ENCODE peak calls at places on chromosomes 7 and 10, in four cellular contexts. U is A549, K is transverse colon, A is ovary. F is an unnamed sample.

GRCh38 chr7:159136846-159137245 is 7.8 kb downstream of the VIPR2 start:
- DNase-seq in U (no peak), K (no peak), A (peak; percentile 19), F (peak; percentile 15)

GRCh38 chr10:104920476-104920875 is 279.4 kb downstream of the SORCS3 start:
- DNase-seq in U (no peak), K (no peak), A (no peak), F (no peak)

GRCh38 chr10:127619550-127619949 is 70.4 kb downstream of the NPS start:
- DNase-seq in U (no peak), K (no peak), A (no peak), F (no peak)

GRCh38 chr10:113142601-113143000 is 192.6 kb downstream of the TCF7L2 start:
- DNase-seq in U (no peak), K (no peak), A (no peak), F (no peak)

GRCh38 chr10:95536017-95536416 is 25.2 kb downstream of the SORBS1 start:
- DNase-seq in U (no peak), K (peak; percentile 28), A (no peak), F (no peak)

GRCh38 chr10:112208981-112209380 is 25.4 kb upstream of the GPAM start:
- DNase-seq in U (no peak), K (no peak), A (no peak), F (no peak)

GRCh38 chr10:132776821-132777220 is 9.1 kb downstream of the NKX6-2 start:
- DNase-seq in U (no peak), K (no peak), A (no peak), F (no peak)

GRCh38 chr10:102246261-102246660 is 929 bp downstream of the GBF1 start:
- DNase-seq in U (no peak), K (no peak), A (no peak), F (no peak)

GRCh38 chr10:71536332-71536731 is 139.6 kb downstream of the CDH23 start:
- DNase-seq in U (no peak), K (no peak), A (no peak), F (no peak)

GRCh38 chr10:70584366-70584765 is 18.2 kb downstream of the PRF1 start:
- DNase-seq in U (no peak), K (no peak), A (peak; percentile 25), F (peak; percentile 20)

GRCh38 chr7:4177001-4177400 is 505.1 kb upstream of the FOXK1 start:
- DNase-seq in U (no peak), K (no peak), A (no peak), F (no peak)

GRCh38 chr7:50869108-50869716 is 86.5 kb upstream of the GRB10 start:
- DNase-seq in U (peak; percentile 68), K (no peak), A (no peak), F (no peak)

GRCh38 chr10:86290933-86291615 is 75.5 kb downstream of the GRID1 start:
- DNase-seq in U (no peak), K (no peak), A (no peak), F (no peak)

GRCh38 chr7:130970696-130971095 is 236.7 kb upstream of the KLF14 start:
- DNase-seq in U (no peak), K (no peak), A (no peak), F (no peak)

GRCh38 chr10:110944997-110945396 is 25.6 kb downstream of the SHOC2 start:
- DNase-seq in U (no peak), K (no peak), A (no peak), F (no peak)

GRCh38 chr7:129262333-129262732 is 37.5 kb downstream of the AHCYL2 start:
- DNase-seq in U (no peak), K (no peak), A (no peak), F (no peak)

GRCh38 chr10:17023386-17024298 is 106.0 kb downstream of the CUBN start:
- DNase-seq in U (peak; percentile 71), K (peak; percentile 70), A (no peak), F (peak; percentile 86)

GRCh38 chr7:53531-53930 is 138.8 kb upstream of the FAM20C start:
- DNase-seq in U (no peak), K (no peak), A (no peak), F (peak; percentile 77)

GRCh38 chr7:138889982-138890381 is 91.2 kb downstream of the KIAA1549 start:
- DNase-seq in U (no peak), K (no peak), A (no peak), F (no peak)

DNA sequence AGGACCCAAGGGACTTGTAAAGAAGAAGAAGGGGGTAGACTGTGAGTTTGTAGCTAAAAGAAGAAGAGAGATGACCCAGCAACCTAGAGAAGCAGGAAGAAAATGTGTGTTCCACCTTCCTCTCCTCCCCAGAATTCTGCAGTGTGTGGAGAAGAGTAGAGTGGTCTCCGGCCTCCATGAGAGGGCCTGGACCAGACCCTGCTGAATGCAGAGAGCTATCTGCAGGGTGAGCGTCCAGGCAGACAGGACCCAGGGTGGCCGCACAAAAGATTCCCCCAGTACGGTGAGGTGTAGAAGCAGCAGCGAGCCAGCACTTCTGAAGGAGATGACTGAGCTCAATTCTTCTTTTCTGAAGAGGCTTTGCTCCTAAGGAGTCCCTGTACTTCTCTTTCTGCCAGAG is 239.7 kb upstream of the ANKRD30A start:
- DNase-seq in U (no peak), K (no peak), A (no peak), F (no peak)
- TF ChIP-seq CTCF in U (no peak), K (no peak), A (no peak), F (no peak)

GRCh38 chr7:101911011-101911799 is 93.8 kb downstream of the CUX1 start:
- DNase-seq in U (no peak), K (no peak), A (peak; percentile 88), F (no peak)
- TF ChIP-seq EP300 in U (no peak), K (no peak), A (no peak), F (no peak)

GRCh38 chr7:149669121-149669818 is 104.1 kb downstream of the ZNF467 start:
- DNase-seq in U (peak; percentile 61), K (no peak), A (no peak), F (no peak)
- TF ChIP-seq CTCF in U (peak; percentile 71), K (peak; percentile 27), A (no peak), F (no peak)

GRCh38 chr7:71521506-71521905 is 389.6 kb downstream of the GALNT17 start:
- DNase-seq in U (no peak), K (no peak), A (no peak), F (no peak)
- TF ChIP-seq EP300 in U (no peak), K (no peak), A (no peak), F (no peak)

GRCh38 chr10:19416164-19416563 is 367.6 kb downstream of the MALRD1 start:
- DNase-seq in U (no peak), K (no peak), A (no peak), F (no peak)

GRCh38 chr10:19408924-19409323 is 360.3 kb downstream of the MALRD1 start:
- DNase-seq in U (no peak), K (no peak), A (no peak), F (no peak)

GRCh38 chr10:19417740-19418139 is 369.1 kb downstream of the MALRD1 start:
- DNase-seq in U (no peak), K (peak; percentile 15), A (no peak), F (no peak)

GRCh38 chr10:19411119-19411518 is 362.5 kb downstream of the MALRD1 start:
- DNase-seq in U (no peak), K (no peak), A (no peak), F (no peak)

GRCh38 chr10:19412531-19412930 is 363.9 kb downstream of the MALRD1 start:
- DNase-seq in U (peak; percentile 18), K (no peak), A (no peak), F (no peak)
- TF ChIP-seq CTCF in U (peak; percentile 7), K (peak; percentile 37), A (no peak), F (peak; percentile 32)

GRCh38 chr7:48083114-48083830 is 5.8 kb upstream of the UPP1 start:
- DNase-seq in U (no peak), K (peak; percentile 33), A (no peak), F (no peak)

GRCh38 chr7:48087349-48087748 is 1.7 kb upstream of the UPP1 start:
- DNase-seq in U (no peak), K (no peak), A (no peak), F (no peak)

GRCh38 chr7:48085433-48085791 is 3.7 kb upstream of the UPP1 start:
- DNase-seq in U (no peak), K (no peak), A (no peak), F (no peak)

GRCh38 chr7:48085942-48086341 is 3.1 kb upstream of the UPP1 start:
- DNase-seq in U (no peak), K (no peak), A (no peak), F (no peak)

DNA sequence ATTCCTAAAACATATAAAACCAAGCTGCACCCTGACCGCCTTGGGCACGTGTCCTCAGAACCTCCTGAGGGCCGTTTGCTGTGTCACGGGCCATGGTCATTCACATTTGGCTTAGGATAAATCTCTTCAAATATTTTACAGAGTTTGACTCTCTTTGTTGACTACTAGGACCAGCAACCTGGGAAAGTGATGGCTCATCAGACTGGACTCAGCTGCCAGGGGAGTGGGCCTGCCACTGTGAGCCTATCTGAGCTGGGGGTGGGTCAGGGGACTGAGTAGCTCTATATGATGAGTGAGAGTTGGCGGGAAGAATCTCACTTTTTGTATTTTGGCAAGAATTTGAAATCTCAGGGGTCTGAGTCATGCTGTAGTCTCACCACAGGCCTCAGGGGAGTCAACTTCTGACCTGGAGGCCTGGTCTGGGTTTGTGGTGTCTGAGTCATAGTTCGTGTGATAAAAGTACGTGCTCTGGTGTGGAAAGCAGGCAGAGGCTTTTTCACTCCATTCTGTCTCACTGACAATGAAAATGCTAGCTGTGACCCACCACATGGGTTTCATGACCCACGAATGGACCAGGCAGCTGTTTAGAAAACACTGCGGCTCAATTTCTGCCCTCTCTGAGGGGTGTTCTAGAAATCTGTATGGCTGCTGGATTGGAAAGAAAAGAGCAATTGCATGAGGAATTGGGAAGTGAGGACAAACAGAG is 4.2 kb upstream of the UPP1 start:
- DNase-seq in U (peak; percentile 94), K (peak; percentile 64), A (peak; percentile 78), F (peak; percentile 79)
- TF ChIP-seq EP300 in U (peak; percentile 76), K (no peak), A (no peak), F (peak; percentile 69)

GRCh38 chr7:25643285-25643684 is 415.0 kb upstream of the NPVF start:
- DNase-seq in U (no peak), K (no peak), A (no peak), F (no peak)

GRCh38 chr7:25643770-25644394 is 415.6 kb upstream of the NPVF start:
- DNase-seq in U (no peak), K (no peak), A (no peak), F (no peak)

GRCh38 chr7:25647872-25648271 is 419.6 kb upstream of the NPVF start:
- DNase-seq in U (no peak), K (no peak), A (no peak), F (no peak)

GRCh38 chr7:25642849-25643248 is 414.6 kb upstream of the NPVF start:
- DNase-seq in U (no peak), K (no peak), A (no peak), F (no peak)

GRCh38 chr7:25647007-25647406 is 418.7 kb upstream of the NPVF start:
- DNase-seq in U (no peak), K (no peak), A (no peak), F (no peak)
- TF ChIP-seq CTCF in U (no peak), K (no peak), A (no peak), F (no peak)

F was measured in upper lobe of left lung.